ENCODE peak calls at places on chromosome 1, in ten cellular contexts. A is astrocyte of the spinal cord, H is heart left ventricle, G is choroid plexus epithelial cell, L is RWPE1, Q is cardiac fibroblast, V is AG09309, U is suprapubic skin, F is pancreas, T is right lobe of liver. P is an unnamed sample.

GRCh38 chr1:1862905-1863547 is 27.9 kb downstream of the GNB1 start:
- DNase-seq in F (no peak), V (no peak), T (no peak), H (no peak), G (no peak), L (no peak), A (no peak), Q (peak; percentile 34), U (no peak), P (no peak)

GRCh38 chr1:25199876-25200620 is 32.3 kb downstream of the SYF2 start:
- DNase-seq in U (no peak), H (no peak), T (no peak), F (no peak), L (no peak), G (no peak), V (no peak), Q (no peak), A (no peak), P (no peak)

GRCh38 chr1:145872421-145872891 is 13.2 kb downstream of the ANKRD35 start:
- DNase-seq in L (no peak), G (peak; percentile 19), V (no peak), A (peak; percentile 17), H (peak; percentile 38), F (no peak), T (peak; percentile 86), U (peak; percentile 88), Q (no peak), P (peak; percentile 51)

GRCh38 chr1:188668083-188668482 is 1809.6 kb downstream of the BRINP3 start:
- DNase-seq in G (no peak), V (no peak), H (no peak), T (no peak), F (no peak), A (no peak), U (no peak), L (peak; percentile 10), Q (no peak), P (no peak)

GRCh38 chr1:9890224-9890731 is 19.8 kb downstream of the CTNNBIP1 start:
- DNase-seq in V (peak; percentile 67), F (no peak), G (peak; percentile 91), T (peak; percentile 8), Q (peak; percentile 93), U (no peak), L (peak; percentile 95), H (peak; percentile 60), A (peak; percentile 94), P (peak; percentile 93)

GRCh38 chr1:20727746-20728316 is 4.7 kb downstream of the SH2D5 start:
- DNase-seq in V (no peak), T (peak; percentile 26), Q (peak; percentile 41), U (no peak), L (no peak), A (no peak), G (peak; percentile 53), H (no peak), F (no peak), P (no peak)

GRCh38 chr1:36594041-36594440 is 111.3 kb upstream of the CSF3R start:
- DNase-seq in T (no peak), L (no peak), U (no peak), F (no peak), G (no peak), Q (no peak), H (no peak), V (no peak), A (no peak), P (no peak)

GRCh38 chr1:31627930-31628421 is 10.5 kb downstream of the HCRTR1 start:
- DNase-seq in H (peak; percentile 71), A (peak; percentile 40), Q (no peak), T (no peak), V (no peak), G (no peak), F (no peak), L (no peak), U (no peak), P (no peak)

GRCh38 chr1:15895233-15895632 is 47.7 kb downstream of the SPEN start:
- DNase-seq in U (no peak), V (no peak), T (no peak), Q (no peak), F (no peak), L (no peak), G (no peak), A (no peak), H (no peak), P (no peak)

GRCh38 chr1:114956570-114956969 is 73.1 kb upstream of the TSHB start:
- DNase-seq in U (no peak), H (no peak), F (no peak), V (no peak), L (no peak), T (no peak), A (peak; percentile 4), G (peak; percentile 40), Q (peak; percentile 17), P (peak; percentile 21)

GRCh38 chr1:62438163-62438562 is 1.3 kb downstream of the USP1 start:
- DNase-seq in A (peak; percentile 15), Q (peak; percentile 10), U (no peak), F (no peak), L (no peak), V (no peak), G (peak; percentile 20), H (no peak), T (no peak), P (peak; percentile 26)

GRCh38 chr1:6498576-6499111 is 7.2 kb upstream of the PLEKHG5 start:
- DNase-seq in V (no peak), Q (no peak), H (no peak), T (peak; percentile 45), U (no peak), A (no peak), L (no peak), F (no peak), G (no peak), P (no peak)

GRCh38 chr1:153292185-153292584 is 20.6 kb downstream of the PGLYRP3 start:
- DNase-seq in L (no peak), H (no peak), T (no peak), V (no peak), A (no peak), Q (no peak), U (no peak), F (no peak), G (no peak), P (no peak)

GRCh38 chr1:53899206-53899628 is 5.2 kb downstream of the DIO1 start:
- DNase-seq in G (peak; percentile 77), H (no peak), T (peak; percentile 92), U (no peak), V (peak; percentile 11), L (no peak), A (peak; percentile 87), F (peak; percentile 13), Q (no peak), P (peak; percentile 75)

DNA sequence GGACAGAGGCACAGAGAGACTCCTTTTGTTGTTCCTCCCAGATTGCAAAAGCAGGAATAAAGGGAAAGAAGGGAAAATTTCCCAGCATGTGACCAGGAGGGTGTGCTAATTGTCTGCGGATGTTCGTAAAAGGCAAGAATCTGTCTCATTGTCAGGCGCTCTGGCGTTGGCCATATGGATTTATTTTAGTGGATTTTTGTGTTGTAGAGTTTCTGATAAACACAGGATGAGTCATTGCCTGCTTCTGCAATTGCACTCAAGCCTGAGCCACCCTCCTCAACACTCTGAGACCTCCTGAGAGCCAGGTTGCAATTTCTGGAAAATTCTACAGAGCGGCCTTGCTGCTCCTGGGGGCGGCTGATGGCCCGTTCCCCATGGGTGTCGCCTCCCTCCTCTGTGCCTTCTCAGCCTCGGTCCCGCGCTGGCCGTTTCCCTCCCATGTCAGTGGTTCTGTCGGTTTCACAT is 227.7 kb downstream of the KAZN start:
- DNase-seq in G (peak; percentile 95), F (no peak), U (peak; percentile 84), A (peak; percentile 56), L (no peak), Q (peak; percentile 1), V (peak; percentile 91), H (no peak), T (no peak), P (peak; percentile 94)
- TF ChIP-seq CTCF in G (peak; percentile 45), F (no peak), U (no peak), A (no peak), L (no peak), Q (no peak), V (peak; percentile 31), H (no peak), T (no peak), P (no peak)

DNA sequence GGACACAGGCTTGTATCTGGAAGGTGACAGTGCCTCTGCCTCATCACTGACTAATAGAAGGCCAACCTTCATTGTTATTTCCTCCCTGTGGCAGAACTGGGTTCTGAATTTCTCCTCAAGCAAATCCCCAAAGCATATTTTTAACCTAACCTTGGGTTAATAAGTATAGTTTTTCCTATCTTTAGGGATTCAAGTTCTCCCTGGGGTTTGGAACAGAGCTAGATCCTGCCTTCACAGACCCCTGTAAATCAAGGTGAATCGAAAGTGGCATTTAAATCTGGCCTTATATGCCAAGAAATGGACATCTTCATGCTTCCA is 4.4 kb upstream of the CHI3L2 start:
- DNase-seq in Q (no peak), G (no peak), H (no peak), T (no peak), A (no peak), F (no peak), V (no peak), L (no peak), U (no peak), P (no peak)
- TF ChIP-seq CTCF in Q (no peak), G (no peak), H (peak; percentile 7), T (no peak), A (no peak), F (no peak), V (no peak), L (peak; percentile 49), U (no peak), P (no peak)

DNA sequence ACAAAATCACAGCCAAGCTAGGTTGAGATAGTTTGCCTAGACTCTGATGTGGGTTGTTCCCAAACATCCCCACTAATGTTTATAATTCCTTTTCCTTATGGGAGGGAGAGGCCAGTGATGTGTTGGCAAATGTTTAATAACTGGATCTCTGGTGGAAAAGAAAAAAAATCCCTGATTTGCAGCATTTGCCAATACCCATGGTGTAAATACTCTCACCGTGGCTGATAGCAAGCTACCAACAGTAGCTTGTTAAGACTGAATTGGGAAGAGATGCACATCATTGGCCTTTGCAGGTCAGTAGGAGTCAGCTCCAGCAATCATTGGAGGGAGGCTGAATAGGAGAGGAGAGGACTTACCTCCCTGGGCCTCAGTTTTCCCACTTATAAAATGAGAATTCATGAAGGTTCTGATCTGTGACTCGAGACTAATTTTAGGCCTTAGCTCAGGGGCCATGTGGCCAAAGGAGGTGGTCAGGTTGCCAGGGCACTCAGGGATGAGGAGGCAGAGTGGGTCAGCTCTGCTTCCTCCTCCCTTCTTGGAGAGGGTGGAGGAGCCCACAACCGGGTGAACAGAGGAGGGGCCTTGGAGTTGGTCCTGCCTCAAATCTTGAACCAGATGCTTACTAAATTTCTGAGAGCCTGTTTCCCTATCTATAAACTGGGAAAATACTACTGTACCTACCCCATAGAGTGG is 20.0 kb upstream of the SCMH1 start:
- DNase-seq in G (no peak), T (no peak), V (no peak), Q (no peak), F (no peak), L (no peak), A (no peak), H (no peak), U (no peak), P (no peak)
- TF ChIP-seq CTCF in G (no peak), T (no peak), V (no peak), Q (no peak), F (no peak), L (no peak), A (no peak), H (no peak), U (no peak), P (no peak)

DNA sequence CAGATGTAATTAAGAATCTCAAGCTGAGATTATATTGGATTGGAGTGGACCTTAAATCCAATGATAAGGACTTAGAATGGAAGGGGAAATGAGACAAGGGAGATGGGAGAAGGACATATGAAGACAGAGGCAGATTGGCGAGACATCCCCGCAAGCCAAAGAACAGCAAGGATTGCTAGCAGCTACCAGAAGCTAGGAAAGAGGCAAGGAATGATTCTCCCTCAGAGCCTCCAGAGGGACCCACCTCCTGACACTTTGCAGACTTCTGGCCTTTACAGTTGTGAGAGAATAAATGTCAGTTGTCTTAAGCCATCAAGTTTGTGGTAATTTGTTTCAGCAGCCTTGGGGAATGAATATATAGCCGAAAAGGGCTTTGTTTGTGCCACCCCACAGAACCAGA is 20.7 kb downstream of the METTL13 start:
- DNase-seq in U (no peak), Q (no peak), F (no peak), H (no peak), V (no peak), G (no peak), L (no peak), T (no peak), A (no peak), P (no peak)
- TF ChIP-seq CTCF in U (no peak), Q (no peak), F (no peak), H (no peak), V (no peak), G (no peak), L (no peak), T (no peak), A (no peak), P (peak; percentile 5)

P was measured in fibroblast of mammary gland.